ENCODE peak calls at places on chromosomes 11 and 22, in six cellular contexts. One of them, this sample, is unnamed.

GRCh38 chr11:72405009-72405408 is 29.3 kb downstream of the CLPB start:
- DNase-seq in nephron progenitor cell: no peak
- DNase-seq in NCI-H1930: no peak
- DNase-seq in sigmoid colon: no peak
- DNase-seq in left ventricle myocardium inferior: no peak
- DNase-seq in NCI-H345: no peak
- DNase-seq in this sample: no peak

GRCh38 chr22:44550666-44551491 is 52.8 kb upstream of the RTL6 start:
- DNase-seq in NCI-H345: no peak
- DNase-seq in left ventricle myocardium inferior: peak; percentile 72
- DNase-seq in sigmoid colon: peak; percentile 96
- DNase-seq in NCI-H1930: no peak
- DNase-seq in nephron progenitor cell: no peak
- DNase-seq in this sample: no peak

GRCh38 chr11:71251159-71251721 is 1.1 kb downstream of the SHANK2 start:
- DNase-seq in nephron progenitor cell: no peak
- DNase-seq in left ventricle myocardium inferior: no peak
- DNase-seq in sigmoid colon: no peak
- DNase-seq in NCI-H1930: no peak
- DNase-seq in NCI-H345: peak; percentile 46
- DNase-seq in this sample: no peak

GRCh38 chr11:10655931-10656576 is 37.5 kb downstream of the IRAG1 start:
- DNase-seq in sigmoid colon: peak; percentile 32
- DNase-seq in left ventricle myocardium inferior: no peak
- DNase-seq in nephron progenitor cell: no peak
- DNase-seq in NCI-H345: no peak
- DNase-seq in NCI-H1930: no peak
- DNase-seq in this sample: no peak

GRCh38 chr11:95256204-95256819 is 25.3 kb upstream of the SESN3 start:
- DNase-seq in nephron progenitor cell: no peak
- DNase-seq in NCI-H345: no peak
- DNase-seq in sigmoid colon: no peak
- DNase-seq in NCI-H1930: no peak
- DNase-seq in left ventricle myocardium inferior: no peak
- DNase-seq in this sample: no peak

GRCh38 chr11:80349986-80350385 is 909.2 kb upstream of the TENM4 start:
- DNase-seq in NCI-H1930: no peak
- DNase-seq in NCI-H345: no peak
- DNase-seq in left ventricle myocardium inferior: no peak
- DNase-seq in sigmoid colon: no peak
- DNase-seq in nephron progenitor cell: no peak
- DNase-seq in this sample: no peak

GRCh38 chr22:37051629-37052385 is at the start of gene KCTD17:
- DNase-seq in NCI-H345: peak; percentile 62
- DNase-seq in sigmoid colon: peak; percentile 80
- DNase-seq in left ventricle myocardium inferior: peak; percentile 79
- DNase-seq in NCI-H1930: peak; percentile 55
- DNase-seq in nephron progenitor cell: peak; percentile 74
- DNase-seq in this sample: no peak

GRCh38 chr22:43855431-43855830 is 6.9 kb downstream of the SULT4A1 start:
- DNase-seq in left ventricle myocardium inferior: no peak
- DNase-seq in NCI-H1930: no peak
- DNase-seq in NCI-H345: no peak
- DNase-seq in nephron progenitor cell: no peak
- DNase-seq in sigmoid colon: peak; percentile 33
- DNase-seq in this sample: no peak

GRCh38 chr11:4826425-4826824 is 5.3 kb downstream of the OR51F2 start:
- DNase-seq in NCI-H1930: no peak
- DNase-seq in left ventricle myocardium inferior: no peak
- DNase-seq in sigmoid colon: no peak
- DNase-seq in nephron progenitor cell: no peak
- DNase-seq in NCI-H345: peak; percentile 33
- DNase-seq in this sample: no peak

GRCh38 chr11:20388096-20389055 is 860 bp downstream of the PRMT3 start:
- DNase-seq in NCI-H1930: no peak
- DNase-seq in nephron progenitor cell: no peak
- DNase-seq in NCI-H345: peak; percentile 16
- DNase-seq in left ventricle myocardium inferior: no peak
- DNase-seq in sigmoid colon: no peak
- DNase-seq in this sample: no peak

GRCh38 chr11:9060700-9061111 is 30.7 kb downstream of the SCUBE2 start:
- DNase-seq in left ventricle myocardium inferior: no peak
- DNase-seq in NCI-H1930: no peak
- DNase-seq in sigmoid colon: no peak
- DNase-seq in nephron progenitor cell: no peak
- DNase-seq in NCI-H345: no peak
- DNase-seq in this sample: no peak

This sample was measured in NCI-H1436 treated with DMSO at 0.1 percent for 48 hours.